ENCODE peak calls at places on chromosomes 2 and 18, in five cellular contexts. W, T, E, S and U are unnamed samples.

GRCh38 chr2:222320441-222321395 is 21.9 kb upstream of the PAX3 start:
- DNase-seq in W (no peak), T (peak; percentile 35), E (peak; percentile 28), S (no peak), U (no peak)

GRCh38 chr18:61326407-61326806 is 6.8 kb upstream of the CDH20 start:
- DNase-seq in W (no peak), T (no peak), E (no peak), S (no peak), U (no peak)

GRCh38 chr2:42008241-42008911 is 39.4 kb upstream of the PKDCC start:
- DNase-seq in W (no peak), T (no peak), E (peak; percentile 32), S (peak; percentile 47), U (no peak)

GRCh38 chr2:191478754-191479679 is 198.9 kb upstream of the NABP1 start:
- DNase-seq in W (no peak), T (peak; percentile 66), E (peak; percentile 68), S (peak; percentile 39), U (peak; percentile 70)

GRCh38 chr2:29401994-29402393 is 286.8 kb downstream of the CLIP4 start:
- DNase-seq in W (no peak), T (no peak), E (no peak), S (no peak), U (no peak)

GRCh38 chr2:113284481-113284880 is 5.8 kb upstream of the PAX8 start:
- DNase-seq in W (no peak), T (peak; percentile 3), E (no peak), S (peak; percentile 24), U (peak; percentile 39)

GRCh38 chr18:362914-363295 is 95.1 kb upstream of the THOC1 start:
- DNase-seq in W (no peak), T (no peak), E (no peak), S (no peak), U (peak; percentile 73)

GRCh38 chr18:72652990-72653593 is 109.0 kb upstream of the CBLN2 start:
- DNase-seq in W (peak; percentile 13), T (peak; percentile 26), E (peak; percentile 70), S (no peak), U (no peak)

GRCh38 chr2:120223034-120223912 is at the start of gene TMEM185B:
- DNase-seq in W (peak; percentile 98), T (peak; percentile 78), E (peak; percentile 93), S (peak; percentile 76), U (peak; percentile 59)

GRCh38 chr2:182103531-182103930 is 117.9 kb downstream of the PPP1R1C start:
- DNase-seq in W (no peak), T (peak; percentile 19), E (no peak), S (no peak), U (no peak)

GRCh38 chr2:175889557-175890355 is 112.3 kb downstream of the LNPK start:
- DNase-seq in W (no peak), T (no peak), E (no peak), S (no peak), U (no peak)

GRCh38 chr2:197628043-197628500 is 47.3 kb downstream of the RFTN2 start:
- DNase-seq in W (no peak), T (peak; percentile 9), E (no peak), S (peak; percentile 40), U (peak; percentile 13)

GRCh38 chr2:36356990-36357505 is 1.5 kb downstream of the CRIM1 start:
- DNase-seq in W (no peak), T (peak; percentile 85), E (peak; percentile 61), S (peak; percentile 50), U (no peak)

GRCh38 chr2:47227532-47228166 is 72.5 kb upstream of the STPG4 start:
- DNase-seq in W (no peak), T (no peak), E (no peak), S (no peak), U (no peak)

GRCh38 chr2:127888772-127889171 is 3.0 kb upstream of the AMMECR1L start:
- DNase-seq in W (no peak), T (no peak), E (no peak), S (no peak), U (no peak)

GRCh38 chr18:45386256-45386655 is 229.0 kb upstream of the SLC14A2 start:
- DNase-seq in W (peak; percentile 7), T (peak; percentile 2), E (peak; percentile 78), S (peak; percentile 8), U (no peak)

GRCh38 chr2:98634406-98635092 is 26.2 kb downstream of the UNC50 start:
- DNase-seq in W (peak; percentile 17), T (peak; percentile 17), E (no peak), S (no peak), U (no peak)

GRCh38 chr2:237752761-237753165 is 45.8 kb upstream of the RBM44 start:
- DNase-seq in W (no peak), T (no peak), E (no peak), S (no peak), U (no peak)

GRCh38 chr2:195706161-195706900 is 49.3 kb downstream of the SLC39A10 start:
- DNase-seq in W (no peak), T (no peak), E (no peak), S (peak; percentile 25), U (peak; percentile 71)

GRCh38 chr2:164779383-164780057 is 62.1 kb downstream of the COBLL1 start:
- DNase-seq in W (no peak), T (no peak), E (no peak), S (no peak), U (no peak)

GRCh38 chr18:48875942-48876511 is 74.7 kb downstream of the SMAD7 start:
- DNase-seq in W (no peak), T (no peak), E (peak; percentile 65), S (no peak), U (no peak)

GRCh38 chr2:238128061-238129040 is 10.1 kb upstream of the KLHL30 start:
- DNase-seq in W (no peak), T (no peak), E (no peak), S (no peak), U (no peak)

GRCh38 chr2:162072181-162072702 is 1.8 kb downstream of the DPP4 start:
- DNase-seq in W (no peak), T (peak; percentile 26), E (no peak), S (peak; percentile 90), U (peak; percentile 78)

GRCh38 chr2:120432293-120432975 is 86.5 kb downstream of the INHBB start:
- DNase-seq in W (no peak), T (no peak), E (no peak), S (no peak), U (no peak)

GRCh38 chr2:168002021-168002553 is 245.3 kb downstream of the STK39 start:
- DNase-seq in W (no peak), T (peak; percentile 10), E (peak; percentile 14), S (peak; percentile 59), U (peak; percentile 56)

GRCh38 chr2:42385225-42385624 is 24.2 kb upstream of the COX7A2L start:
- DNase-seq in W (no peak), T (no peak), E (peak; percentile 52), S (peak; percentile 5), U (no peak)

GRCh38 chr2:222283634-222284033 is 15.2 kb downstream of the PAX3 start:
- DNase-seq in W (no peak), T (no peak), E (no peak), S (no peak), U (no peak)

GRCh38 chr18:72206814-72207213 is 337.3 kb downstream of the CBLN2 start:
- DNase-seq in W (no peak), T (no peak), E (no peak), S (no peak), U (no peak)

GRCh38 chr2:9417725-9418124 is 5.6 kb downstream of the ITGB1BP1 start:
- DNase-seq in W (no peak), T (peak; percentile 18), E (no peak), S (no peak), U (no peak)

GRCh38 chr2:9416962-9417316 is 6.4 kb downstream of the ITGB1BP1 start:
- DNase-seq in W (peak; percentile 26), T (no peak), E (no peak), S (no peak), U (no peak)

GRCh38 chr2:9420495-9420894 is 2.8 kb downstream of the ITGB1BP1 start:
- DNase-seq in W (no peak), T (no peak), E (no peak), S (no peak), U (no peak)

GRCh38 chr2:9418746-9419145 is 4.6 kb downstream of the ITGB1BP1 start:
- DNase-seq in W (no peak), T (no peak), E (no peak), S (no peak), U (no peak)

GRCh38 chr2:9419558-9419957 is 3.8 kb downstream of the ITGB1BP1 start:
- DNase-seq in W (no peak), T (no peak), E (no peak), S (no peak), U (no peak)
- H3K36me3 ChIP-seq in W (peaks cover 15% of the 10 kb centered on the region), T (peaks cover 4% of the 10 kb centered on the region), E (no peaks in the 10 kb centered on the region), S (peaks cover 7% of the 10 kb centered on the region), U (peaks cover 6% of the 10 kb centered on the region)

GRCh38 chr18:54828986-54829385 is 709 bp downstream of the RAB27B start:
- DNase-seq in W (no peak), T (no peak), E (no peak), S (no peak), U (no peak)
- H2AFZ ChIP-seq in W (no peak overlapping the region), T (no peak overlapping the region), E (peak overlapping the region; percentile 90), S (peak overlapping the region; percentile 95), U (peak overlapping the region; percentile 99)

DNA sequence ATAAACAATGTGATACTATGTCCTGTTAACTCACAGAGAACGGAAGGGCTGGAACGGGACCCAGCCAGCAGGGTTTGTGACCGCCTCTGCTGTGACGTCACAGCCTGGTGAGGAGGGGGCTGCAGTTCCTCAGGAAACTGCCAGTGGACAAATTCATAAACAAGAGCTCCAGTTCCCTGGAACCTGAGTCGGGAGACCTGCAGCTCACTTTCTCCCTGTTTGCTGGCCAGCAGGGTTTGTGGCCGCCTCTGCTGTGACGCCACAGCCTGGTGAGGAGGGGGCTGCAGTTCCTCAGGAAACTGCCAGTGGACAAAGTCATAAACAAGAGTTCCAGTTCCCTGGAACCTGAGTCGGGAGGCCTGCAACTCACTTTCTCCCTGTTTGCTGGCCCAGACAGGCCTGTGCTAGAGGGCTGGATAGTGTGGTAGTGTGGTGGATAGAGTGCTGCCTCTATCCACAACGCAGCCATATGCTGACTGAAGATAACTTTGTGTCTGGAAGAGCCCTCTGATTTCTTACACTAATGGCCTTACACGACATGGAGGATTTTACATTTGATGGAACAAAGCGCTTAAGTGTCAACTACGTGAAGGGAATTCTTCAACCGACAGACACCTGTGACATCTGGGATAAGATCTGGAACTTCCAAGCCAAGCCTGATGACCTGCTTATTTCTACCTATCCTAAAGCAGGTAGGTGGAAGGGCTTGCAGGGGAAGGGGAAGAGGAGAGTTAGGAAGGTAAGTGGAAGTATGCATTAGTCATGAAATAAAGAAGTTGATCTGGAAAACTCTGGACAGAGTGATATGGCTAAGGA is at the start of gene SULT1C4:
- DNase-seq in W (no peak), T (peak; percentile 95), E (peak; percentile 90), S (peak; percentile 66), U (no peak)
- H3K4me3 ChIP-seq in W (no peak within 1 kb of the TSS), T (peak within 1 kb of the TSS; percentile 40), E (peak within 1 kb of the TSS; percentile 17), S (no peak within 1 kb of the TSS), U (no peak within 1 kb of the TSS)

DNA sequence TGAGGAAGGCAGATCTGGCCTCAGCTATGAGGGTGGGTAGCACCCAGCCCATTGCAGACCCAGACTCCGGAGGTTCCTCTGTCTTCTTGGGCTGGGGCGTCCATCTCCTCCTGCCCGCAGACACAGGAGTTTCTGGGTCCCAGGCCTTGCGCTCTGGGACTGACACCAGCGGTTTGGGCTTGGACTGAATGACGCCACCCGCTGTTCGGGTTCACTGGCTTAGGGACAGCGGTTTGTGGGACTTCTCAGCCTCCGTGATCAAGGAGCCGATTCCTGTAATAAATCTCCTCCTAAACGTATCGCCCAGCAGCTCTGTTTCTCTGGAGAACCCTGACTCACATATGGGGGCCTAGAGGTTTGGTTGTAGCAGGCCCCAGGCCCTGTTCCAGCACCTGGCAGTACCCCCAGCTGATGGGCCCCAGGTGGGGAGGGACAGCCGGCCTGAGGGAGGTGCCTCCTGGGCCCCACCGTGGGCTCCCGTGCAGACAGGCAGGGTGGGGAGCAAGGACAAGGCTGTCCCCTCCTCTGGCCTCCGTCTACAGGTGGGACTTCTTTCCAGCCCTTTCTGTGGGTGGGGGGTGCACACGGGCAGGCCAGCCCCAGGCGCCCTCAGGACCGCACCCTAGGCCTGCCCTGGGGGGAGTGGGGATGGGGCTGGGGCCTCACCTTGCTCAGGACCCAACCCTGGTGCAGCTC is 4.5 kb upstream of the AQP12A start:
- DNase-seq in W (no peak), T (no peak), E (no peak), S (no peak), U (no peak)
- H3K36me3 ChIP-seq in W (no peaks in the 10 kb centered on the region), T (no peaks in the 10 kb centered on the region), E (no peaks in the 10 kb centered on the region), S (no peaks in the 10 kb centered on the region), U (no peaks in the 10 kb centered on the region)